ENCODE peak calls at places on chromosomes 11 and 22, in four cellular contexts. I is heart left ventricle, E is RWPE1, P is psoas muscle. U is an unnamed sample.

GRCh38 chr22:46895753-46896152 is 133.3 kb downstream of the TBC1D22A start:
- DNase-seq in P (no peak), E (no peak), I (no peak), U (no peak)

GRCh38 chr11:126363706-126364245 is 8.3 kb downstream of the ST3GAL4 start:
- DNase-seq in P (no peak), E (no peak), I (no peak), U (no peak)

GRCh38 chr11:65571940-65572339 is 398 bp upstream of the FAM89B start:
- DNase-seq in I (no peak), P (no peak), E (peak), U (no peak)

GRCh38 chr22:20155330-20156041 is 4.6 kb upstream of the CCDC188 start:
- DNase-seq in P (peak), E (no peak), I (peak), U (peak)

GRCh38 chr11:74687237-74688005 is 43.8 kb downstream of the CHRDL2 start:
- DNase-seq in I (no peak), E (no peak), P (peak), U (peak)

GRCh38 chr11:83185767-83186166 is 7.7 kb upstream of the ANKRD42 start:
- DNase-seq in I (no peak), E (no peak), P (no peak), U (no peak)

GRCh38 chr22:24181088-24181995 is at the start of gene SUSD2:
- DNase-seq in E (no peak), P (peak), I (no peak), U (no peak)

GRCh38 chr11:117181586-117182550 is 3.3 kb downstream of the SIDT2 start:
- DNase-seq in I (no peak), E (no peak), P (peak), U (no peak)

GRCh38 chr11:9347100-9347499 is 32.7 kb upstream of the TMEM41B start:
- DNase-seq in E (no peak), I (no peak), P (no peak), U (peak)

GRCh38 chr11:32972781-32973180 is 42.9 kb upstream of the DEPDC7 start:
- DNase-seq in E (no peak), I (no peak), P (no peak), U (no peak)

DNA sequence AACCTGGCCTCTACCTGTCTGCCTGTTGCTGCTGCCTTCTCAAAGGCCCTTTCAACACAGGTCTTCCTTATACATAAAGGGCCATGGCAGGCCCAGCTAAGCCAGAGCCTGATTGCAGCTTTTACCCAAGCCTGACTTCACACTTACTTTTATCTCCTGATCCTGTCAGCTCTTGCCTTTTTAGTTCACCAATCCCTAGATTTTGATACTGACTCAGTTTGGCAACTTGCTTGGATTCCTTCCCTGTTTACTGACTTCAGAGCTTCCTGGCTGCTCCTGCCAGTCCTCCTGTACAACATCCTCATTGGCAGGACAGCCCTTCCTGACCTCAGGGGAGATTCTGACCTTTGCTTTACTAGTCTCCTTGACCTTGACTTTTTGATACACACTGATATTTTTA is 195.2 kb downstream of the NELL1 start:
- DNase-seq in E (no peak), P (no peak), I (no peak), U (no peak)
- H3K27ac ChIP-seq in E (no peak), P (no peak), I (no peak), U (no peak)

DNA sequence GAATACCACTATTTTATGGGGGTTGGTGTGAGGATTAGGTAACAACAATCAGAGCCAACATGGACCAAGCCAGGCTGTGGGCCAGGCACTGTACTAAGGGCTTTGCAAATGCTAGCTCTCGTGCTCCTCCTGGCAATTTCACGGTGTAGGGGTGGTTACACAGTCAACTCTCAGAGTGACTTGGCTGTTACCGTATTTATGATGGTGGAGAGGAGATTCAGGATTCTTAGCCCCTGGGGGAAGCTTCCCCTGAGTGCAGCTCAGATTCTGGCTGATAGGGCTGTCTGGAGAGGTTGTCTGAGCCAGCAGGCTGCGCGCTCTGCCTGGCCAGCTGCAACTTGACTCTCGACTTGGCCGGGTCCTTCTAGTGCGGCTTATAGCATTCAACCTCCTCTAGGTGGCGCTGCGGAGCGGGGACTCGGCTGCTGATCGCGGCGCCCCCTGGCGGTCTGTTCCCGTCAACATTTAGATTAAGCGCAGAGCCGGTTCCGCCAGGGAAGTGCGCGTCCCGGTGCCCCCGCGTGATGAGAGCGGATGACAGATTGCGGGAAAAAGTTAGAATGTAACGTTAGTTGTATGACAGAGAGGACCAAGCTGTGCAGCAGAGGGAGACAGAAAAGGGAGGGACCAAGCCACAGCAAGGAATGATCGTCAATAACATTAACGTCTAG is 4.5 kb upstream of the NCF4 start:
- DNase-seq in I (peak), E (peak), P (peak), U (peak)
- TF ChIP-seq CTCF in I (peak), E (peak), P (peak), U (peak)

DNA sequence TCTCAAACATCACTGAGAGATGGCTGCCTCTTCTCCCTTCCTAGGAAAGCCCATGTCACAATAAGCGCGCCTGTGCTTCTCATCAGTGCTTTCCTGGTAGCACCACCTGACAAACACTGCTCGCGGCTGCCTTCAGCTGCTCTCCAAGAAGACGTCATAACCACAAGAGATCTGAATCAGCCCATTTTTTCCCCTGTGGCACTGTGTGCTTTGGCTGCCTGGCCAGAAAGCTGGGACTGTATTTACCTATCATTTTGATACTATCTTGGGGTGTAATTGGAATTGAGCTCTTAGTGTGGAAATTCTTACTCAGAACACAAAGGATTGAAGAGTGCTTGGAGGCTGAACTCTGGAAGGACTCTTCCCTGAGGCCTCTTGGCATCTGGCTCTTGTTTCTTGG is 50.3 kb upstream of the EHF start:
- DNase-seq in I (no peak), P (no peak), E (no peak), U (peak)
- H3K27ac ChIP-seq in I (no peak), P (no peak), E (no peak), U (no peak)

DNA sequence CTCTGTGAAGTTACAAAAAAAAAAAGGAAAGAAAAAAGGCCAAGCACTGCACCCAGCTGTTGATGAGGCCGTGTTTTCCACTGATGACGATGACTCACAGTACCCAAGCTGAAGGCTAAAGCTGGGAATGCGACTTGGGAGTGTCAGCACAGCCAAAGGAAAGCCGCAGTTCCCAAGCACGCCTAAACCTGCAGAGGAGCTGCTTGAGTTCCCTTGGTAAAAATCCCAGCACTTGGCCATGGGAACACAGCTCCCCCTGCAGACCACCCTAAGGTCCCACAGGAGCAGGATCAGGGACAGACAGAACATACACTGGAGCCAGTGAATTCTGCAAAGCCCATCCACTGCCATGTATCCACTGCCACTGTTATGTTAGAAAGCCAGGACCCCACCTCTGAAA is 39.9 kb downstream of the SERGEF start:
- DNase-seq in E (peak), I (peak), P (peak), U (peak)
- TF ChIP-seq CTCF in E (peak), I (peak), P (peak), U (peak)

GRCh38 chr11:64303109-64304031 is 2.0 kb upstream of the ESRRA start:
- DNase-seq in I (no peak), P (no peak), E (no peak), U (no peak)
- H3K27ac ChIP-seq in I (peak), P (peak), E (peak), U (no peak)

DNA sequence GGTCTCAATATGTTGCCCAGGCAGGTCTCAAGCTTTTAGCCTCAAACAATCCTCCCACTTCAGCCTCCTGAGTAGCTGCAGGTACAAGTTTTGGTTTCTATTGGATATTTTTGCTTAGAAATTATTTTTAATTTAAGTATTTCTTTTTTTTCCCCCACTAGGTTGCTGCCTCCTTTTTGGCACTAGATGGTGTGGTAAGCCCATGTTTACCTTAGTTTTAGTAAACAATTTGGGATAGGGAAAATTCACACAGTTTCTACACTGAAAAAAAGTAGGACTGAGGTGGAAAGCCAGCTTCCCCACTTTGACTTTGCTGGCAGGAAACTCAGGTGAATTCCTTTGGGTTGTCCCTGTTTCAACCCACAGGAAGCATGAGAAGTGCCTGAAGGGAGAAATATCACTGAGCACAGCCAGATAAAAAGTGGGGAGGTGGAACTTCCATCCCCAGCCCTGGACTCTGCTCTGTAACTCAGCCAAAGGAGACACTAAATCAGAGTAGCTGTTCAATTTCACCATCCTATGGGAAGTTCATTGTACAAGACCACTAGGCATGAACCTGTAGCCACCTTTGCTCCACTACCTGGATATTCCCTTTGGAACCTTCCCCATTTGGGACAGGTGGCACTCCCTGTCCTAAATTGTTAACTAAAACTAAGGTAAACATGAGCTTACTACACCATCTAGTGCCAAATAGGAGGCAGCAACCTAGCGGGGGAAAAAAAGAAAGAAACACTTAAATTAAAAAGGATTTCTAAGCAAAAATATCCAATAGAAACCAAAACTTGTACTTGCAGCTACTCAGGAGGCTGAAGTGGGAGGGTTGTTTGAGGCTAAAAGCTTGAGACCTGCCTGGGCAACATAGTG is 154.4 kb upstream of the FAT3 start:
- DNase-seq in E (no peak), I (no peak), P (no peak), U (no peak)
- TF ChIP-seq CTCF in E (no peak), I (no peak), P (no peak), U (peak)

GRCh38 chr11:66862559-66863037 is 5.7 kb downstream of the LRFN4 start:
- DNase-seq in P (no peak), E (no peak), I (no peak), U (no peak)
- H3K27ac ChIP-seq in P (no peak), E (peak), I (no peak), U (no peak)